ENCODE peak calls at places on chromosomes 7 and 10, in ten cellular contexts. R is hepatocyte; Y is NCI-H510A; J is HTR-8/SVneo; U is RWPE1; W is esophagus squamous epithelium; D is OCI-LY7; H is NCI-H1105 treated with DMSO at 0.1 percent for 48 hours; Z is activated naive CD8-positive, alpha-beta T cell treated with anti-CD3 and anti-CD28 coated beads, Interleukin-2, amount 50 U/mL, for 16 hours; F is mammary epithelial cell. B is an unnamed sample.

GRCh38 chr7:1252543-1253090 is 19.9 kb downstream of the UNCX start:
- DNase-seq in R (no peak), Y (no peak), J (no peak), U (no peak), W (no peak), D (no peak), H (no peak), Z (no peak), F (no peak), B (no peak)

GRCh38 chr7:1301812-1302310 is 69.2 kb downstream of the UNCX start:
- DNase-seq in R (no peak), Y (no peak), J (no peak), U (no peak), W (no peak), D (no peak), H (no peak), Z (no peak), F (no peak), B (no peak)

GRCh38 chr7:36280840-36281812 is 108.5 kb upstream of the ANLN start:
- DNase-seq in R (peak), Y (no peak), J (peak), U (peak), W (no peak), D (no peak), H (peak), Z (no peak), F (peak), B (peak)

GRCh38 chr7:149292101-149292823 is 30.3 kb downstream of the ZNF783 start:
- DNase-seq in R (no peak), Y (no peak), J (no peak), U (no peak), W (no peak), D (no peak), H (no peak), Z (no peak), F (no peak), B (no peak)

GRCh38 chr10:59894114-59894513 is 12.2 kb downstream of the CCDC6 start:
- DNase-seq in R (no peak), Y (no peak), J (no peak), U (peak), W (no peak), D (no peak), H (no peak), Z (no peak), F (peak), B (peak)

GRCh38 chr10:73785221-73785720 is at the start of gene ZSWIM8:
- DNase-seq in R (peak), Y (peak), J (peak), U (peak), W (peak), D (peak), H (peak), Z (peak), F (peak), B (peak)

GRCh38 chr7:33841031-33841430 is 64.3 kb upstream of the BMPER start:
- DNase-seq in R (no peak), Y (no peak), J (no peak), U (no peak), W (no peak), D (no peak), H (peak), Z (no peak), F (no peak), B (no peak)

GRCh38 chr7:139139150-139139549 is 29.6 kb upstream of the ZC3HAV1 start:
- DNase-seq in R (no peak), Y (no peak), J (no peak), U (no peak), W (no peak), D (no peak), H (no peak), Z (no peak), F (no peak), B (no peak)

GRCh38 chr10:113891476-113891875 is 37.0 kb downstream of the NHLRC2 start:
- DNase-seq in R (no peak), Y (no peak), J (no peak), U (no peak), W (no peak), D (no peak), H (no peak), Z (no peak), F (no peak), B (no peak)

GRCh38 chr7:122750389-122750788 is 47.7 kb upstream of the RNF148 start:
- DNase-seq in R (no peak), Y (no peak), J (no peak), U (no peak), W (no peak), D (no peak), H (no peak), Z (no peak), F (no peak), B (no peak)

GRCh38 chr10:11823122-11823988 is at the start of gene PROSER2:
- DNase-seq in R (peak), Y (peak), J (peak), U (peak), W (no peak), D (no peak), H (no peak), Z (no peak), F (peak), B (no peak)

GRCh38 chr10:89241491-89242339 is 9.9 kb downstream of the LIPA start:
- DNase-seq in R (no peak), Y (no peak), J (no peak), U (no peak), W (no peak), D (no peak), H (no peak), Z (no peak), F (peak), B (peak)

GRCh38 chr10:119209050-119209735 is 1.8 kb downstream of the GRK5 start:
- DNase-seq in R (peak), Y (peak), J (no peak), U (peak), W (no peak), D (peak), H (peak), Z (peak), F (no peak), B (no peak)

B was measured in renal cortical epithelial cell.